ENCODE peak calls at places on chromosome 3, in eight cellular contexts. U is stomach, Q is AG10803, T is fibroblast of the aortic adventitia, N is astrocyte of the spinal cord, V is HL-60, E is DND-41, I is neural progenitor cell. P is an unnamed sample.

GRCh38 chr3:56980798-56981390 is 79.6 kb upstream of the SPATA12 start:
- DNase-seq in V (peak; percentile 89), I (no peak), T (peak; percentile 100), Q (peak; percentile 99), E (peak; percentile 26), U (peak; percentile 50), N (peak; percentile 96), P (peak; percentile 97)

GRCh38 chr3:36678216-36679013 is 85.9 kb downstream of the DCLK3 start:
- DNase-seq in U (no peak), N (peak; percentile 62), E (no peak), V (no peak), I (no peak), T (peak; percentile 80), Q (peak; percentile 35), P (peak; percentile 55)

GRCh38 chr3:100438623-100438974 is 37.3 kb downstream of the LNP1 start:
- DNase-seq in T (no peak), E (no peak), U (no peak), I (no peak), V (no peak), N (no peak), Q (no peak), P (no peak)

GRCh38 chr3:69784854-69785523 is 45.7 kb downstream of the MITF start:
- DNase-seq in N (peak; percentile 86), V (no peak), T (peak; percentile 66), E (no peak), U (no peak), I (no peak), Q (peak; percentile 74), P (peak; percentile 85)

GRCh38 chr3:99568936-99569335 is 69.5 kb upstream of the COL8A1 start:
- DNase-seq in E (no peak), U (no peak), N (no peak), V (no peak), T (no peak), I (no peak), Q (no peak), P (no peak)

GRCh38 chr3:105495021-105495420 is 128.3 kb downstream of the ALCAM start:
- DNase-seq in U (no peak), I (no peak), T (no peak), Q (peak; percentile 83), N (no peak), V (no peak), E (no peak), P (peak; percentile 43)

GRCh38 chr3:52005571-52005986 is 9.9 kb upstream of the RPL29 start:
- DNase-seq in V (no peak), E (peak; percentile 34), N (peak; percentile 47), Q (peak; percentile 48), T (peak; percentile 51), I (peak; percentile 57), U (peak; percentile 52), P (peak; percentile 41)

GRCh38 chr3:101950510-101950909 is 101.2 kb downstream of the NFKBIZ start:
- DNase-seq in U (no peak), V (no peak), Q (peak; percentile 92), N (peak; percentile 95), T (peak; percentile 74), E (no peak), I (no peak), P (peak; percentile 81)

GRCh38 chr3:112744825-112745566 is 101.7 kb downstream of the CD200R1L start:
- DNase-seq in N (no peak), Q (peak; percentile 54), U (no peak), E (no peak), T (peak; percentile 96), I (no peak), V (no peak), P (peak; percentile 53)

GRCh38 chr3:10702961-10703740 is 112.9 kb upstream of the SLC6A11 start:
- DNase-seq in U (no peak), T (no peak), V (no peak), N (no peak), I (peak; percentile 88), Q (no peak), E (peak; percentile 10), P (no peak)

GRCh38 chr3:50211930-50212329 is 6.9 kb downstream of the SLC38A3 start:
- DNase-seq in T (peak; percentile 9), E (no peak), I (no peak), V (peak; percentile 41), N (no peak), Q (peak; percentile 55), U (no peak), P (peak; percentile 32)

GRCh38 chr3:154193174-154193573 is 72.0 kb downstream of the ARHGEF26 start:
- DNase-seq in I (no peak), E (no peak), N (no peak), Q (peak; percentile 40), U (no peak), V (no peak), T (peak; percentile 12), P (peak; percentile 59)

GRCh38 chr3:123326531-123326930 is 122.4 kb downstream of the ADCY5 start:
- DNase-seq in I (no peak), E (no peak), T (no peak), Q (no peak), U (no peak), V (no peak), N (no peak), P (no peak)

GRCh38 chr3:115022835-115023398 is 124.2 kb downstream of the ZBTB20 start:
- DNase-seq in T (no peak), V (no peak), I (no peak), Q (no peak), U (no peak), N (no peak), E (no peak), P (no peak)

GRCh38 chr3:188434594-188434993 is 280.6 kb downstream of the LPP start:
- DNase-seq in U (no peak), Q (peak; percentile 37), E (no peak), I (no peak), N (no peak), T (peak; percentile 23), V (no peak), P (no peak)

GRCh38 chr3:32283304-32283703 is 44.8 kb downstream of the CMTM8 start:
- DNase-seq in T (no peak), I (no peak), N (no peak), E (no peak), Q (no peak), V (no peak), U (no peak), P (no peak)

GRCh38 chr3:188152660-188153497 is 1.1 kb upstream of the LPP start:
- DNase-seq in T (peak; percentile 84), N (no peak), I (peak; percentile 44), V (peak; percentile 10), E (peak; percentile 33), U (peak; percentile 49), Q (peak; percentile 77), P (peak; percentile 51)

GRCh38 chr3:14716593-14716992 is 41.7 kb downstream of the C3orf20 start:
- DNase-seq in I (no peak), N (no peak), V (no peak), U (no peak), Q (peak; percentile 67), T (peak; percentile 35), E (no peak), P (no peak)

GRCh38 chr3:129795596-129795995 is 97.9 kb downstream of the TMCC1 start:
- DNase-seq in N (peak; percentile 49), T (peak; percentile 17), E (no peak), U (no peak), I (no peak), V (no peak), Q (peak; percentile 26), P (no peak)

GRCh38 chr3:129796146-129796545 is 97.4 kb downstream of the TMCC1 start:
- DNase-seq in Q (no peak), E (no peak), N (no peak), T (no peak), U (no peak), I (no peak), V (no peak), P (no peak)

GRCh38 chr3:129794319-129795201 is 99.0 kb downstream of the TMCC1 start:
- DNase-seq in T (peak; percentile 65), E (peak; percentile 15), V (no peak), U (peak; percentile 58), I (peak; percentile 87), Q (no peak), N (peak; percentile 50), P (peak; percentile 38)

GRCh38 chr3:129793356-129793755 is 100.2 kb downstream of the TMCC1 start:
- DNase-seq in E (no peak), T (peak; percentile 30), U (no peak), N (no peak), I (peak; percentile 42), Q (peak; percentile 29), V (no peak), P (peak; percentile 7)

GRCh38 chr3:129793947-129794318 is 99.6 kb downstream of the TMCC1 start:
- DNase-seq in I (peak; percentile 79), Q (no peak), T (no peak), V (no peak), U (no peak), E (no peak), N (no peak), P (no peak)
- H3K4me3 ChIP-seq in I (peak overlapping the region; percentile 41), Q (no peak overlapping the region), T (no peak overlapping the region), V (no peak overlapping the region), U (no peak overlapping the region), E (no peak overlapping the region), N (peak overlapping the region; percentile 23), P (no peak overlapping the region)

DNA sequence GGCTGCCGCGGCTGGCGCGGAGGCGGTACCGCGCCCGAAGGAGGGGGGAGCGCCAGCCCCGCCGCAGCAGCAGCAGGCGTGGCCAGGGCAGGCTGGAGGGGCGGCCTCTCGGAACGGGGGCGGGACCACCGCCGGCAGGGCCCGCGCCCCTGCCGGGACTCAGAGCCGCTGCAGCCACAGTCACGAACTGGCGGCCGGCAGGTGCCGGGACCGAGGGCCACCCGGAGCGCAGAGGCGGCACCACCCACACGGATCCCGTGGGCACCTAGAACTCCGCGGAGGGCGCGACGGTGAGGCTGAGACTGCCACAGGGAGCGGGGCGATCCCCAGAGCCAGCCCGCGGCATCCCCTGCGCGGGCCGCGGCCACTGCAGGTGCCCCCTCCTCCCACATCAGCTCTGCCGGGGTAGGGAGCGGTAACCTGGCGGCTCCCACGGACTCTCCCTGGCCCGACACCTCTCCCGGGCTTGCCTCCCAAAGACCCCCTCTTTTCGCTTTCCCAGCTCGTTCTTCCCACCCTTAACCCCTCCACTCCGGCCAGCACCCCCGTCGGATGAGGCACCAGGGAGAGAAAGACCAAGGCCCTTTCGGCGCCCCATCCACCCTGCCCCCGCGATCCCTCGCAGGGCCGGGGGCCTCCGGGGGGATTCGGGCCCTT is at the start of gene VWA5B2:
- DNase-seq in N (peak; percentile 18), I (peak; percentile 94), Q (peak; percentile 8), V (no peak), U (peak; percentile 73), E (peak; percentile 79), T (no peak), P (peak; percentile 14)
- TF ChIP-seq CTCF in N (no peak), I (peak; percentile 38), Q (no peak), V (no peak), U (peak; percentile 15), E (peak; percentile 37), T (no peak), P (no peak)

DNA sequence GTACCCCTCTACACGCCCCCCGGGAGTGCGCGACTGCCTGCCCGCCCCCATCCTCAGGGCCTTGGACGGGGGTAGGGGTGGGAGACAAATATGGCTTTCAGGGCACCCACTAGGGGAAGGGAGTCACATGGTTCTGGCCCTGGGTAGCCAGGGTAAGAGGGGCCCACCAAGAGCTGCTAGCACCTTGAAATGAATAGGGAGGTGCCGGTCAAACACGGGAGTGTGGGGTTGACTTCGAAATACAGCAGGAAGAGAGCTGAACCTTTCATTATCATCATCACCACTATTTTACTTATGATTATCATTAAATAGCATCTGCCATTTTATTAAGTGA is 489.1 kb downstream of the MAGI1 start:
- DNase-seq in I (no peak), T (no peak), V (no peak), Q (no peak), N (no peak), U (no peak), E (no peak), P (no peak)
- H3K4me3 ChIP-seq in I (peak overlapping the region; percentile 73), T (peak overlapping the region; percentile 57), V (no peak overlapping the region), Q (peak overlapping the region; percentile 54), N (peak overlapping the region; percentile 42), U (peak overlapping the region; percentile 57), E (no peak overlapping the region), P (peak overlapping the region; percentile 55)

GRCh38 chr3:16455001-16455400 is 58.5 kb downstream of the RFTN1 start:
- DNase-seq in I (no peak), U (no peak), V (no peak), E (no peak), T (no peak), Q (no peak), N (peak; percentile 37), P (no peak)
- TF ChIP-seq CTCF in I (no peak), U (no peak), V (no peak), E (no peak), T (no peak), Q (no peak), N (no peak), P (no peak)